ENCODE peak calls at places on chromosome 7, in five cellular contexts. F is GM23338, B is cardiac fibroblast, Z is GM12864, G is cardiac muscle cell. W is an unnamed sample.

GRCh38 chr7:108004220-108005142 is 1.5 kb upstream of the LAMB1 start:
- DNase-seq in F (peak), Z (no peak), B (peak), G (peak), W (no peak)

GRCh38 chr7:114966156-114966555 is 44.3 kb downstream of the MDFIC start:
- DNase-seq in Z (no peak), F (no peak), G (no peak), B (no peak), W (no peak)

GRCh38 chr7:23893172-23893941 is 183.3 kb downstream of the STK31 start:
- DNase-seq in G (no peak), Z (no peak), B (peak), F (no peak), W (no peak)

GRCh38 chr7:137898839-137899681 is 52.3 kb upstream of the DGKI start:
- DNase-seq in G (peak), Z (peak), F (peak), B (peak), W (peak)

GRCh38 chr7:738241-738640 is 11.2 kb upstream of the PRKAR1B start:
- DNase-seq in B (no peak), G (no peak), Z (no peak), F (no peak), W (no peak)

GRCh38 chr7:118602090-118602489 is 377.6 kb downstream of the ANKRD7 start:
- DNase-seq in B (no peak), F (no peak), G (no peak), Z (no peak), W (no peak)

GRCh38 chr7:131620673-131621609 is 64.5 kb upstream of the PODXL start:
- DNase-seq in Z (no peak), B (peak), F (peak), G (no peak), W (no peak)

GRCh38 chr7:2920041-2920440 is 75.9 kb upstream of the GNA12 start:
- DNase-seq in B (no peak), G (no peak), Z (no peak), F (no peak), W (no peak)

GRCh38 chr7:152025077-152025936 is at the start of gene GALNT11:
- DNase-seq in F (peak), G (peak), B (peak), Z (no peak), W (peak)

GRCh38 chr7:38507379-38507778 is 123.8 kb downstream of the AMPH start:
- DNase-seq in F (no peak), G (no peak), B (no peak), Z (no peak), W (no peak)

GRCh38 chr7:51005074-51005473 is 222.4 kb upstream of the GRB10 start:
- DNase-seq in G (no peak), F (no peak), B (no peak), Z (no peak), W (no peak)

GRCh38 chr7:150736864-150737263 is 354 bp upstream of the GIMAP5 start:
- DNase-seq in G (no peak), F (no peak), B (no peak), Z (no peak), W (no peak)

GRCh38 chr7:150739045-150739432 is 1.8 kb downstream of the GIMAP5 start:
- DNase-seq in F (no peak), B (no peak), G (no peak), Z (no peak), W (no peak)

GRCh38 chr7:150738092-150739044 is 1.1 kb downstream of the GIMAP5 start:
- DNase-seq in G (no peak), Z (no peak), F (no peak), B (no peak), W (no peak)

GRCh38 chr7:150735596-150736358 is 1.4 kb upstream of the GIMAP5 start:
- DNase-seq in Z (no peak), G (no peak), F (peak), B (no peak), W (no peak)

GRCh38 chr7:150737265-150738055 is at the start of gene GIMAP5:
- DNase-seq in G (no peak), Z (no peak), B (no peak), F (no peak), W (no peak)
- H3K4me3 ChIP-seq in G (no peak), Z (peak), B (no peak), F (no peak), W (peak)

GRCh38 chr7:26489906-26490305 is 198.2 kb downstream of the SNX10 start:
- DNase-seq in F (no peak), B (no peak), Z (no peak), G (no peak), W (no peak)

GRCh38 chr7:26495569-26495968 is 203.9 kb downstream of the SNX10 start:
- DNase-seq in F (no peak), Z (no peak), G (no peak), B (no peak), W (no peak)

GRCh38 chr7:26493737-26494423 is 202.2 kb downstream of the SNX10 start:
- DNase-seq in F (no peak), G (peak), Z (no peak), B (no peak), W (peak)

GRCh38 chr7:26490631-26491624 is 199.3 kb downstream of the SNX10 start:
- DNase-seq in G (no peak), Z (no peak), B (no peak), F (no peak), W (no peak)

DNA sequence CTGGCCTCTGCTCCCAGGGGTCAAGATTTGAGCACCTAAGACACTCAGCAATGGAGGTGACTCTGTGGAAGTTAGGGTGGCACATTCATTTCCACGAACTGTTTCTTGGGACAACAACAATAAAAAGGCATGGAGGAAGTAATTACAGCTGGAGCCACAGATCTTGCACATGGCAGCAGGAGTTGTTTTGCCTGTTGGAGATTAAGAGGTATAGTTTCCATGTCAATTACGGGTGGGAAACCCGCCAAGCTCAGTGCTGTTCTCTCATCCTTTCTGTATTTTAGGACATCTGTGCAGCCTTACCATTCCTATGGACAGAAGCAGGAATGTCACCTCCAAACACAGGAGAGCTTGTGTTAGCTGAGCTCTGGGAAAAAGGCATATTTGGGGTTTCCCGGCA is 201.2 kb downstream of the SNX10 start:
- DNase-seq in Z (no peak), B (no peak), F (no peak), G (no peak), W (no peak)
- H3K4me3 ChIP-seq in Z (no peak), B (no peak), F (no peak), G (no peak), W (no peak)

GRCh38 chr7:37195388-37195787 is 253.3 kb downstream of the ELMO1 start:
- DNase-seq in B (no peak), G (no peak), F (no peak), Z (no peak), W (no peak)

GRCh38 chr7:37194943-37195342 is 253.7 kb downstream of the ELMO1 start:
- DNase-seq in G (no peak), B (no peak), F (no peak), Z (no peak), W (no peak)

GRCh38 chr7:37193775-37194135 is 254.9 kb downstream of the ELMO1 start:
- DNase-seq in B (no peak), Z (no peak), F (no peak), G (no peak), W (no peak)

GRCh38 chr7:37191797-37192196 is 256.9 kb downstream of the ELMO1 start:
- DNase-seq in G (no peak), Z (no peak), F (no peak), B (no peak), W (no peak)

DNA sequence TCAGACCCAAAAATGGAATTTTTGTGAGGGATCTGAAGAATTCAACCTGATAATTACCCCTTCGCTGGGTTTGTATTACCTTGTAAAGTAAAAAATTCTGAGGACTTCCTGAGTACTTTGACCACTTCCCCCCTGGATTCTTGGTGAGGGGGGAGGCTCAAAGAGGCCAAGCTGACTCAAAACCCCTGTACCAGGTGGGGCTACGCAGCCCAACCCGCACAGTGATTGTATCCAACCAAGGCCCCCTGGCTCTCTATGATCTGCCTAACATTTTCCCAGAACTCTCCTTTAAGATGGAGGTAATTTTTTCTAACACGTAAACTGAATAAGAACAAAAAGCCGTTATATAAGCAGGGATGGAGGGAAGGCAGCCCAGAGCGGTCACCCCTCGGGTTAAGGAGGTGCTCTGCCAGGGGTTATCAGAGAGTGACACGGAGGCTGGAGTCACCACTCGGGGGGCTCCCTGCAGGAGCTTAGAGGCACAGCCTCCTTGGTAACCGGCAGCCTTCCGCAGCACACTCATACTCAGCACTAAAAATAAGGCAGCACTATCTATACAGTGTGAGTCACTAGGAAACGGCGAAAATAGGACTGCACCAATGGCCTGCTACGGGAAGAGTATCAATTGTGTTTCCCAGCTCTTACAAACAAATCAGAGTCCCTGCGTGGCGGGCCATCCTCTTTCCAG is 255.4 kb downstream of the ELMO1 start:
- DNase-seq in B (peak), Z (no peak), F (no peak), G (peak), W (no peak)
- H3K4me3 ChIP-seq in B (peak), Z (no peak), F (no peak), G (no peak), W (no peak)

GRCh38 chr7:120990468-120991118 is 2.1 kb downstream of the CPED1 start:
- DNase-seq in Z (no peak), F (no peak), B (no peak), G (no peak), W (no peak)

GRCh38 chr7:120992272-120993010 is 3.9 kb downstream of the CPED1 start:
- DNase-seq in F (no peak), B (no peak), G (no peak), Z (no peak), W (no peak)

GRCh38 chr7:120991570-120991969 is 3.1 kb downstream of the CPED1 start:
- DNase-seq in F (no peak), B (no peak), Z (no peak), G (no peak), W (no peak)

GRCh38 chr7:120989571-120990220 is 1.2 kb downstream of the CPED1 start:
- DNase-seq in Z (no peak), G (no peak), B (peak), F (no peak), W (no peak)

GRCh38 chr7:120991133-120991532 is 2.6 kb downstream of the CPED1 start:
- DNase-seq in G (no peak), B (no peak), F (no peak), Z (no peak), W (no peak)
- H3K4me3 ChIP-seq in G (no peak), B (no peak), F (no peak), Z (no peak), W (no peak)

DNA sequence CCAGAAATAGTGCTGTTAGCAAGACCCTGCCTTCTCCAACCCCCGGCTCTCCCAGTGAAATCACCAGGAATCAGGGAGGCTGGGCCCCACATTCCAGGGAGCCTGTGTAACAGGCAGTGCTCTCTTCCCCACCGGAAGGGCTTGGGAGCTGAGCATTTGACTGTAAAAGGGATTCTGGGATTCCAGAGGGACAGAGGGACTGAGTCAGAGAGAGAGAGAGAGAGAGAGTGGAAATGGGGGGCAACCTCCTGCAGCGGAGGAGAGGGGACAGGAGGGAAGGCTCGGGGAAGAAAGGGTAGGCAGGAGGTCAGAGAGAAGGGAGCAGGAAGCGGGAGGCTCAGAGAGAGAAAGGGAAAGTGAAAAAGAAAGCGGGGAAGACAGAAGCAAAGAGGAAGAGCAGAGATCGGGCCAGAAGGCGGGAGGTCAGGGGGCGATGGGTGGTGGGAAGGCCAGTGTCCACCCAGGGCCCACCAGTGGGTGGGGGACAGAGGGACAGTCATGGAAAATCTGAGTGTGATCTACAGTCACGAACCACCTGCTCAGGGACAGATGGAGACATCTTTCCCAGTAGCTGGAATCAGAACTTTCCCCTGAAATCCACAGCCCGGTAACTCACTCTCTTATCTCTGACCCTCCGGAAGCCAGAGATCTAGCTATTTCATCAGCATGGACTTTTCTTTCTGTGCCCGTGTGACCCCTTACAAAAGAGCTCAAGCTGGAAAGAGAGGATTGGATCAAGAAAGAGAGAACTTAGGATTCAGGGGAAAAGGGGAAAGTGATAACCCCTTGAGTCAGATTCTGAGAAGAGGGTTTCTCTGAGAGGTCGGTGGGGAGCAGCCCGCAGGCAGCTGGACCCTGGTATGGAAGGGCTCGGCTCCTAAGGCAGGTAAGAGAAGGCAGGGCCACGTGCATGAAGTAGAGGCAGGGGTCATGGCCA is 4.6 kb upstream of the SERPINE1 start:
- DNase-seq in F (peak), Z (no peak), B (peak), G (peak), W (peak)
- H3K4me3 ChIP-seq in F (no peak), Z (peak), B (peak), G (no peak), W (no peak)

W was measured in pancreas.